ENCODE peak calls at places on chromosomes 6 and 20, in four cellular contexts. O, J, W and C are unnamed samples.

GRCh38 chr20:15455279-15455678 is 1117.9 kb upstream of the FLRT3 start:
- DNase-seq in W (no peak), J (no peak), O (no peak), C (no peak)

GRCh38 chr6:133854633-133855598 is 34.0 kb upstream of the TCF21 start:
- DNase-seq in J (peak; percentile 66), W (no peak), O (no peak), C (no peak)

GRCh38 chr6:3419624-3420272 is 37.1 kb downstream of the SLC22A23 start:
- DNase-seq in J (no peak), O (no peak), W (no peak), C (no peak)

GRCh38 chr20:59035381-59035780 is 3.2 kb upstream of the ATP5F1E start:
- DNase-seq in J (no peak), O (no peak), W (no peak), C (no peak)

GRCh38 chr6:166825553-166826145 is 130.7 kb downstream of the RNASET2 start:
- DNase-seq in W (no peak), J (no peak), O (no peak), C (no peak)

GRCh38 chr20:53202781-53203180 is 230.6 kb downstream of the TSHZ2 start:
- DNase-seq in J (no peak), O (no peak), W (no peak), C (no peak)

GRCh38 chr6:129620234-129620610 is 89.8 kb downstream of the ARHGAP18 start:
- DNase-seq in W (no peak), J (no peak), O (no peak), C (no peak)

GRCh38 chr6:69232506-69233194 is 564.2 kb downstream of the LMBRD1 start:
- DNase-seq in J (peak; percentile 90), O (no peak), W (peak; percentile 4), C (peak; percentile 18)

GRCh38 chr6:89952696-89953095 is 58.4 kb downstream of the GJA10 start:
- DNase-seq in J (no peak), O (peak; percentile 77), W (no peak), C (no peak)

GRCh38 chr6:37050854-37051137 is 45.3 kb downstream of the FGD2 start:
- DNase-seq in O (no peak), W (no peak), J (no peak), C (no peak)

GRCh38 chr6:31826793-31827285 is 699 bp upstream of the HSPA1B start:
- DNase-seq in J (peak; percentile 57), O (no peak), W (peak; percentile 53), C (no peak)

GRCh38 chr20:41134362-41135186 is 2.8 kb upstream of the PLCG1 start:
- DNase-seq in J (no peak), W (no peak), O (no peak), C (no peak)

GRCh38 chr20:64271636-64272035 is 16.1 kb downstream of the PCMTD2 start:
- DNase-seq in O (no peak), J (no peak), W (no peak), C (no peak)

GRCh38 chr20:6086868-6087267 is 33.0 kb upstream of the LRRN4 start:
- DNase-seq in W (no peak), O (no peak), J (no peak), C (no peak)

DNA sequence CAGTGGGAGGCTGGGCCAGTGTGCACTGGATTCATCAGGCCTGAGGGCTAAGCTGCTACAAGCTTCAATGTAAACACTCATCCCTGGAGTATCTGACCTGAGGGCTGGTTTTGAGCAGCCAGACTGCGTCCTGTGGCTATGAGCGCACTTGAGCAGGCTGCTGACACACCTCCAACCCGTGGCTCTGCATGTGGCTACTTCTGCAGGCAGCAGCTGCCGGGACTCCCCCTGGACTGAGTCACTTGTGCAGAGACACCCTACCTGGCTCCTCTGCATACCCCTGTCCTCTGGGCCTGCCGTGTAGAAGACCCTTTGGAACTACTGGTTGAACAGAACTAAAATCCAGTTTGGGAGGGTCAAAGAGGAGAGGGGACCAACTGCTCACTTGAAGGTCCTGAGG is 172.0 kb downstream of the SCP2D1 start:
- DNase-seq in J (no peak), W (no peak), O (no peak), C (no peak)
- H3K9me3 ChIP-seq in J (no peaks in the 10 kb centered on the region), W (no peaks in the 10 kb centered on the region), O (no peaks in the 10 kb centered on the region), C (no peaks in the 10 kb centered on the region)

DNA sequence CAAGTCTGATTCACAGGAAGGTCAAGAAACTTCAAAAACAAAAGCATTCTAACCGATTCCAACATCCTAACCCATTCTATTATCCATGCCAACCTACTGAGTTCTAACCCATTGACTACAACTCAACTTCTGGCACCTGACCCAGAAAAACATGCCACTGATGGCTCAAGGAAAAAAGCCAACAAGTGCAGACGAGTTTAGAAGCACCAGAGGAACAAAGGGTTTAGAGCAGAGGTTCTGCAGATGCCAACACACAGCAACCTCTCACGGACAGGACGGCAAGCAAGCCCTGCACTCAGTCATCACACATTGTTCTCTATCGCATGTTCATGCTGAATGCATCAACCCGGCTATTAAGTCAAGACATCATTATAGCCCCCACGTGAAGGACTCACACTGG is 25.2 kb upstream of the MC3R start:
- DNase-seq in O (no peak), W (no peak), J (no peak), C (no peak)
- H3K9me3 ChIP-seq in O (no peaks in the 10 kb centered on the region), W (no peaks in the 10 kb centered on the region), J (no peaks in the 10 kb centered on the region), C (no peaks in the 10 kb centered on the region)

GRCh38 chr20:187733-188132 is 1.8 kb downstream of the DEFB128 start:
- DNase-seq in W (no peak), O (no peak), J (no peak), C (no peak)

GRCh38 chr20:189611-190010 is at the start of gene DEFB128:
- DNase-seq in O (no peak), W (no peak), J (no peak), C (no peak)

DNA sequence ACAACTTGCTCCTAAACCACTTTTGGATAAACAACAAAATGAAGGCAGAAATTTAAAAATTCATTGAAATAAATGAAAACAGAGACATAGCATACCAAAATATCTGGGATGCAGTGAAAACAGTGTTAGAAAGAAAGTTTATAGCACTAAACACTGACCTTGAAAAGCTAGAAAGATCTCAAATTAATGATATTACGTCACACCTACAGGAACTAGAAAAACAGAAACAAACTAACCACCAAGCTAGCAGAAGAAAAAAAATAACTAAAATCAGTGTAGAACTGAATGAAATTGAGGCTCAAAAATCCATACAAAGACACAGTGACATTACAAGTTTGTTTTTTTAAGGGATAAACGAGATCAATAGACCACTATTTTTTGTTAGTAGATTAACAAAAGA is 5.2 kb downstream of the DEFB128 start:
- DNase-seq in W (no peak), J (no peak), O (no peak), C (no peak)
- H3K9me3 ChIP-seq in W (no peaks in the 10 kb centered on the region), J (no peaks in the 10 kb centered on the region), O (peaks cover 2% of the 10 kb centered on the region), C (peaks cover 3% of the 10 kb centered on the region)

GRCh38 chr6:15638373-15638772 is 24.5 kb downstream of the DTNBP1 start:
- DNase-seq in J (no peak), O (no peak), W (no peak), C (no peak)
- H3K9me3 ChIP-seq in J (no peaks in the 10 kb centered on the region), O (peaks cover 5% of the 10 kb centered on the region), W (peaks cover 7% of the 10 kb centered on the region), C (no peaks in the 10 kb centered on the region)

GRCh38 chr6:139204978-139205377 is 70.1 kb downstream of the HECA start:
- DNase-seq in W (no peak), O (no peak), J (no peak), C (no peak)
- H3K9me3 ChIP-seq in W (no peaks in the 10 kb centered on the region), O (peaks cover 8% of the 10 kb centered on the region), J (peaks cover 11% of the 10 kb centered on the region), C (peaks cover 4% of the 10 kb centered on the region)

GRCh38 chr6:111161650-111162049 is 74.3 kb downstream of the SLC16A10 start:
- DNase-seq in O (no peak), J (no peak), W (no peak), C (no peak)
- H3K9me3 ChIP-seq in O (peaks cover 5% of the 10 kb centered on the region), J (peaks cover 27% of the 10 kb centered on the region), W (no peaks in the 10 kb centered on the region), C (no peaks in the 10 kb centered on the region)

GRCh38 chr20:39849171-39849570 is 839.9 kb downstream of the MAFB start:
- DNase-seq in W (no peak), O (no peak), J (no peak), C (no peak)
- H3K9me3 ChIP-seq in W (no peaks in the 10 kb centered on the region), O (no peaks in the 10 kb centered on the region), J (no peaks in the 10 kb centered on the region), C (peaks cover 3% of the 10 kb centered on the region)

DNA sequence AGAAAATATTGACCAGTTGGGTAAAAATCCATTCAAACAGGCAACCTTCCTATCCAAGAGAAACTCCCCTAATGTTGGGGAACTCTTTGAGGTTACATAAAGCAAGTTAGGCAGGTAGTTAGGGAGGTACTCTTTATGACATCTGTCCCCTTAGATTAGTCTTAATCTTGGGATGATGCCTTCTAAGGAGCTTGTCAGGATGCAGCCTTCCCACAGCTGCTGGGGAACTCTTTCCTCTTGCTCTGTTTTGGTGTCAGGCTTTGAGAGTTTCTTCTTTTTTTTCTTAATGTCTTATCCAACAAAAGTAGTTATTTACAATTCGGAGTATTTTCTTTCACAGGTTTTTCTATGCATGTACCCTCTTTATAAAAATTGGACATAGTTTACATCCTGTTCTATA is 194.8 kb downstream of the CDKAL1 start:
- DNase-seq in O (no peak), W (no peak), J (no peak), C (no peak)
- H3K9me3 ChIP-seq in O (no peaks in the 10 kb centered on the region), W (no peaks in the 10 kb centered on the region), J (no peaks in the 10 kb centered on the region), C (no peaks in the 10 kb centered on the region)

GRCh38 chr20:35807877-35808276 is 36.1 kb downstream of the PHF20 start:
- DNase-seq in J (no peak), O (no peak), W (no peak), C (no peak)
- H3K9me3 ChIP-seq in J (no peaks in the 10 kb centered on the region), O (no peaks in the 10 kb centered on the region), W (no peaks in the 10 kb centered on the region), C (no peaks in the 10 kb centered on the region)